ENCODE peak calls at places on chromosomes 5 and 9, in nine cellular contexts. One of them, this sample, is unnamed.

GRCh38 chr9:93126825-93127368 is 7.2 kb downstream of the NINJ1 start:
- DNase-seq in GM23338: peak
- DNase-seq in bronchial epithelial cell: peak
- DNase-seq in body of pancreas: peak
- DNase-seq in progenitor cell of endocrine pancreas: no peak
- DNase-seq in pancreas: peak
- DNase-seq in WERI-Rb-1: no peak
- DNase-seq in esophagus squamous epithelium: no peak
- DNase-seq in brain microvascular endothelial cell: no peak
- DNase-seq in this sample: no peak

GRCh38 chr5:54093081-54093492 is 217.3 kb downstream of the ARL15 start:
- DNase-seq in GM23338: no peak
- DNase-seq in bronchial epithelial cell: peak
- DNase-seq in body of pancreas: no peak
- DNase-seq in progenitor cell of endocrine pancreas: no peak
- DNase-seq in pancreas: no peak
- DNase-seq in WERI-Rb-1: no peak
- DNase-seq in esophagus squamous epithelium: no peak
- DNase-seq in brain microvascular endothelial cell: no peak
- DNase-seq in this sample: no peak

GRCh38 chr9:81687521-81688261 is 1.7 kb downstream of the TLE1 start:
- DNase-seq in GM23338: peak
- DNase-seq in bronchial epithelial cell: no peak
- DNase-seq in body of pancreas: peak
- DNase-seq in progenitor cell of endocrine pancreas: peak
- DNase-seq in pancreas: peak
- DNase-seq in WERI-Rb-1: peak
- DNase-seq in esophagus squamous epithelium: no peak
- DNase-seq in brain microvascular endothelial cell: no peak
- DNase-seq in this sample: no peak

GRCh38 chr5:21152611-21153010 is 1164.6 kb upstream of the CDH18 start:
- DNase-seq in GM23338: no peak
- DNase-seq in bronchial epithelial cell: peak
- DNase-seq in body of pancreas: no peak
- DNase-seq in progenitor cell of endocrine pancreas: no peak
- DNase-seq in pancreas: no peak
- DNase-seq in WERI-Rb-1: no peak
- DNase-seq in esophagus squamous epithelium: no peak
- DNase-seq in brain microvascular endothelial cell: peak
- DNase-seq in this sample: no peak

GRCh38 chr9:90169490-90169889 is 473.1 kb downstream of the DIRAS2 start:
- DNase-seq in GM23338: no peak
- DNase-seq in bronchial epithelial cell: no peak
- DNase-seq in body of pancreas: no peak
- DNase-seq in progenitor cell of endocrine pancreas: no peak
- DNase-seq in pancreas: no peak
- DNase-seq in WERI-Rb-1: no peak
- DNase-seq in esophagus squamous epithelium: no peak
- DNase-seq in brain microvascular endothelial cell: no peak
- DNase-seq in this sample: no peak

GRCh38 chr5:89437450-89438435 is 554.8 kb upstream of the MEF2C start:
- DNase-seq in GM23338: no peak
- DNase-seq in bronchial epithelial cell: no peak
- DNase-seq in body of pancreas: no peak
- DNase-seq in progenitor cell of endocrine pancreas: no peak
- DNase-seq in pancreas: no peak
- DNase-seq in WERI-Rb-1: no peak
- DNase-seq in esophagus squamous epithelium: no peak
- DNase-seq in brain microvascular endothelial cell: peak
- DNase-seq in this sample: no peak

GRCh38 chr5:123089971-123090640 is 1.1 kb downstream of the PRDM6 start:
- DNase-seq in GM23338: peak
- DNase-seq in bronchial epithelial cell: no peak
- DNase-seq in body of pancreas: peak
- DNase-seq in progenitor cell of endocrine pancreas: no peak
- DNase-seq in pancreas: peak
- DNase-seq in WERI-Rb-1: peak
- DNase-seq in esophagus squamous epithelium: no peak
- DNase-seq in brain microvascular endothelial cell: no peak
- DNase-seq in this sample: no peak

GRCh38 chr5:73519531-73520283 is 21.5 kb downstream of the BTF3 start:
- DNase-seq in GM23338: peak
- DNase-seq in bronchial epithelial cell: peak
- DNase-seq in body of pancreas: peak
- DNase-seq in progenitor cell of endocrine pancreas: peak
- DNase-seq in pancreas: no peak
- DNase-seq in WERI-Rb-1: peak
- DNase-seq in esophagus squamous epithelium: peak
- DNase-seq in brain microvascular endothelial cell: peak
- DNase-seq in this sample: no peak

GRCh38 chr5:145579336-145579735 is 255.8 kb downstream of the PRELID2 start:
- DNase-seq in GM23338: no peak
- DNase-seq in bronchial epithelial cell: no peak
- DNase-seq in body of pancreas: no peak
- DNase-seq in progenitor cell of endocrine pancreas: no peak
- DNase-seq in pancreas: no peak
- DNase-seq in WERI-Rb-1: no peak
- DNase-seq in esophagus squamous epithelium: no peak
- DNase-seq in brain microvascular endothelial cell: no peak
- DNase-seq in this sample: no peak

GRCh38 chr9:6715755-6716643 is 41.8 kb upstream of the KDM4C start:
- DNase-seq in GM23338: peak
- DNase-seq in bronchial epithelial cell: peak
- DNase-seq in body of pancreas: peak
- DNase-seq in progenitor cell of endocrine pancreas: peak
- DNase-seq in pancreas: peak
- DNase-seq in WERI-Rb-1: no peak
- DNase-seq in esophagus squamous epithelium: no peak
- DNase-seq in brain microvascular endothelial cell: peak
- DNase-seq in this sample: no peak

GRCh38 chr9:105651806-105652205 is 10.5 kb upstream of the TAL2 start:
- DNase-seq in GM23338: peak
- DNase-seq in bronchial epithelial cell: no peak
- DNase-seq in body of pancreas: no peak
- DNase-seq in progenitor cell of endocrine pancreas: no peak
- DNase-seq in pancreas: no peak
- DNase-seq in WERI-Rb-1: peak
- DNase-seq in esophagus squamous epithelium: no peak
- DNase-seq in brain microvascular endothelial cell: no peak
- DNase-seq in this sample: no peak

GRCh38 chr5:87393331-87393730 is 19.4 kb downstream of the CCNH start:
- DNase-seq in GM23338: no peak
- DNase-seq in bronchial epithelial cell: peak
- DNase-seq in body of pancreas: no peak
- DNase-seq in progenitor cell of endocrine pancreas: no peak
- DNase-seq in pancreas: no peak
- DNase-seq in WERI-Rb-1: no peak
- DNase-seq in esophagus squamous epithelium: no peak
- DNase-seq in brain microvascular endothelial cell: no peak
- DNase-seq in this sample: no peak

GRCh38 chr5:171646338-171647042 is 139.1 kb upstream of the SMIM23 start:
- DNase-seq in GM23338: no peak
- DNase-seq in bronchial epithelial cell: no peak
- DNase-seq in body of pancreas: no peak
- DNase-seq in progenitor cell of endocrine pancreas: no peak
- DNase-seq in pancreas: no peak
- DNase-seq in WERI-Rb-1: no peak
- DNase-seq in esophagus squamous epithelium: no peak
- DNase-seq in brain microvascular endothelial cell: no peak
- DNase-seq in this sample: no peak

GRCh38 chr9:74556685-74557084 is 59.5 kb downstream of the RORB start:
- DNase-seq in GM23338: no peak
- DNase-seq in bronchial epithelial cell: peak
- DNase-seq in body of pancreas: no peak
- DNase-seq in progenitor cell of endocrine pancreas: no peak
- DNase-seq in pancreas: no peak
- DNase-seq in WERI-Rb-1: no peak
- DNase-seq in esophagus squamous epithelium: no peak
- DNase-seq in brain microvascular endothelial cell: no peak
- DNase-seq in this sample: no peak

GRCh38 chr5:121138495-121138907 is 674.4 kb downstream of the PRR16 start:
- DNase-seq in GM23338: no peak
- DNase-seq in bronchial epithelial cell: no peak
- DNase-seq in body of pancreas: no peak
- DNase-seq in progenitor cell of endocrine pancreas: no peak
- DNase-seq in pancreas: no peak
- DNase-seq in WERI-Rb-1: no peak
- DNase-seq in esophagus squamous epithelium: no peak
- DNase-seq in brain microvascular endothelial cell: no peak
- DNase-seq in this sample: no peak

GRCh38 chr9:121774715-121775613 is 123.5 kb downstream of the DAB2IP start:
- DNase-seq in GM23338: no peak
- DNase-seq in bronchial epithelial cell: no peak
- DNase-seq in body of pancreas: peak
- DNase-seq in progenitor cell of endocrine pancreas: no peak
- DNase-seq in pancreas: peak
- DNase-seq in WERI-Rb-1: no peak
- DNase-seq in esophagus squamous epithelium: no peak
- DNase-seq in brain microvascular endothelial cell: no peak
- DNase-seq in this sample: no peak

GRCh38 chr9:114098660-114099522 is at the start of gene KIF12:
- DNase-seq in GM23338: peak
- DNase-seq in bronchial epithelial cell: no peak
- DNase-seq in body of pancreas: peak
- DNase-seq in progenitor cell of endocrine pancreas: peak
- DNase-seq in pancreas: peak
- DNase-seq in WERI-Rb-1: peak
- DNase-seq in esophagus squamous epithelium: no peak
- DNase-seq in brain microvascular endothelial cell: no peak
- DNase-seq in this sample: no peak

GRCh38 chr5:100505984-100506670 is 29.0 kb upstream of the FAM174A start:
- DNase-seq in GM23338: no peak
- DNase-seq in bronchial epithelial cell: peak
- DNase-seq in body of pancreas: no peak
- DNase-seq in progenitor cell of endocrine pancreas: no peak
- DNase-seq in pancreas: no peak
- DNase-seq in WERI-Rb-1: no peak
- DNase-seq in esophagus squamous epithelium: no peak
- DNase-seq in brain microvascular endothelial cell: peak
- DNase-seq in this sample: no peak

GRCh38 chr5:54876-55569 is 36.9 kb upstream of the PLEKHG4B start:
- DNase-seq in GM23338: no peak
- DNase-seq in bronchial epithelial cell: no peak
- DNase-seq in body of pancreas: peak
- DNase-seq in progenitor cell of endocrine pancreas: no peak
- DNase-seq in pancreas: peak
- DNase-seq in WERI-Rb-1: no peak
- DNase-seq in esophagus squamous epithelium: no peak
- DNase-seq in brain microvascular endothelial cell: no peak
- DNase-seq in this sample: no peak

GRCh38 chr9:134329576-134329855 is 3.3 kb downstream of the RXRA start:
- DNase-seq in GM23338: no peak
- DNase-seq in bronchial epithelial cell: no peak
- DNase-seq in body of pancreas: peak
- DNase-seq in progenitor cell of endocrine pancreas: no peak
- DNase-seq in pancreas: peak
- DNase-seq in WERI-Rb-1: no peak
- DNase-seq in esophagus squamous epithelium: no peak
- DNase-seq in brain microvascular endothelial cell: no peak
- DNase-seq in this sample: no peak
- TF ChIP-seq CTCF in GM23338: no peak
- TF ChIP-seq CTCF in bronchial epithelial cell: no peak
- TF ChIP-seq CTCF in body of pancreas: no peak
- TF ChIP-seq CTCF in progenitor cell of endocrine pancreas: no peak
- TF ChIP-seq CTCF in pancreas: no peak
- TF ChIP-seq CTCF in WERI-Rb-1: no peak
- TF ChIP-seq CTCF in esophagus squamous epithelium: no peak
- TF ChIP-seq CTCF in brain microvascular endothelial cell: no peak
- TF ChIP-seq CTCF in this sample: no peak

GRCh38 chr5:91636351-91636750 is 253.2 kb upstream of the ARRDC3 start:
- DNase-seq in GM23338: peak
- DNase-seq in bronchial epithelial cell: no peak
- DNase-seq in body of pancreas: no peak
- DNase-seq in progenitor cell of endocrine pancreas: no peak
- DNase-seq in pancreas: no peak
- DNase-seq in WERI-Rb-1: peak
- DNase-seq in esophagus squamous epithelium: no peak
- DNase-seq in brain microvascular endothelial cell: no peak
- DNase-seq in this sample: no peak
- TF ChIP-seq CTCF in GM23338: peak
- TF ChIP-seq CTCF in bronchial epithelial cell: no peak
- TF ChIP-seq CTCF in body of pancreas: no peak
- TF ChIP-seq CTCF in progenitor cell of endocrine pancreas: peak
- TF ChIP-seq CTCF in pancreas: no peak
- TF ChIP-seq CTCF in WERI-Rb-1: peak
- TF ChIP-seq CTCF in esophagus squamous epithelium: no peak
- TF ChIP-seq CTCF in brain microvascular endothelial cell: peak
- TF ChIP-seq CTCF in this sample: peak

GRCh38 chr5:62341783-62342475 is 35.9 kb downstream of the KIF2A start:
- DNase-seq in GM23338: no peak
- DNase-seq in bronchial epithelial cell: no peak
- DNase-seq in body of pancreas: no peak
- DNase-seq in progenitor cell of endocrine pancreas: no peak
- DNase-seq in pancreas: no peak
- DNase-seq in WERI-Rb-1: no peak
- DNase-seq in esophagus squamous epithelium: no peak
- DNase-seq in brain microvascular endothelial cell: no peak
- DNase-seq in this sample: no peak

GRCh38 chr5:62343428-62343827 is 37.4 kb downstream of the KIF2A start:
- DNase-seq in GM23338: no peak
- DNase-seq in bronchial epithelial cell: peak
- DNase-seq in body of pancreas: no peak
- DNase-seq in progenitor cell of endocrine pancreas: no peak
- DNase-seq in pancreas: no peak
- DNase-seq in WERI-Rb-1: no peak
- DNase-seq in esophagus squamous epithelium: no peak
- DNase-seq in brain microvascular endothelial cell: no peak
- DNase-seq in this sample: no peak

GRCh38 chr5:62340979-62341378 is 35.0 kb downstream of the KIF2A start:
- DNase-seq in GM23338: no peak
- DNase-seq in bronchial epithelial cell: no peak
- DNase-seq in body of pancreas: no peak
- DNase-seq in progenitor cell of endocrine pancreas: no peak
- DNase-seq in pancreas: no peak
- DNase-seq in WERI-Rb-1: no peak
- DNase-seq in esophagus squamous epithelium: no peak
- DNase-seq in brain microvascular endothelial cell: no peak
- DNase-seq in this sample: no peak

GRCh38 chr5:62342476-62342837 is 36.5 kb downstream of the KIF2A start:
- DNase-seq in GM23338: no peak
- DNase-seq in bronchial epithelial cell: no peak
- DNase-seq in body of pancreas: no peak
- DNase-seq in progenitor cell of endocrine pancreas: no peak
- DNase-seq in pancreas: no peak
- DNase-seq in WERI-Rb-1: no peak
- DNase-seq in esophagus squamous epithelium: no peak
- DNase-seq in brain microvascular endothelial cell: no peak
- DNase-seq in this sample: no peak

GRCh38 chr5:62340392-62340791 is 34.4 kb downstream of the KIF2A start:
- DNase-seq in GM23338: peak
- DNase-seq in bronchial epithelial cell: peak
- DNase-seq in body of pancreas: no peak
- DNase-seq in progenitor cell of endocrine pancreas: no peak
- DNase-seq in pancreas: no peak
- DNase-seq in WERI-Rb-1: no peak
- DNase-seq in esophagus squamous epithelium: no peak
- DNase-seq in brain microvascular endothelial cell: peak
- DNase-seq in this sample: no peak
- TF ChIP-seq CTCF in GM23338: peak
- TF ChIP-seq CTCF in bronchial epithelial cell: peak
- TF ChIP-seq CTCF in body of pancreas: peak
- TF ChIP-seq CTCF in progenitor cell of endocrine pancreas: peak
- TF ChIP-seq CTCF in pancreas: no peak
- TF ChIP-seq CTCF in WERI-Rb-1: peak
- TF ChIP-seq CTCF in esophagus squamous epithelium: peak
- TF ChIP-seq CTCF in brain microvascular endothelial cell: peak
- TF ChIP-seq CTCF in this sample: peak

GRCh38 chr5:144487207-144487606 is 316.5 kb downstream of the KCTD16 start:
- DNase-seq in GM23338: peak
- DNase-seq in bronchial epithelial cell: no peak
- DNase-seq in body of pancreas: no peak
- DNase-seq in progenitor cell of endocrine pancreas: no peak
- DNase-seq in pancreas: no peak
- DNase-seq in WERI-Rb-1: peak
- DNase-seq in esophagus squamous epithelium: no peak
- DNase-seq in brain microvascular endothelial cell: no peak
- DNase-seq in this sample: no peak
- TF ChIP-seq CTCF in GM23338: peak
- TF ChIP-seq CTCF in bronchial epithelial cell: peak
- TF ChIP-seq CTCF in body of pancreas: no peak
- TF ChIP-seq CTCF in progenitor cell of endocrine pancreas: peak
- TF ChIP-seq CTCF in pancreas: no peak
- TF ChIP-seq CTCF in WERI-Rb-1: peak
- TF ChIP-seq CTCF in esophagus squamous epithelium: no peak
- TF ChIP-seq CTCF in brain microvascular endothelial cell: peak
- TF ChIP-seq CTCF in this sample: no peak

This sample was measured in type B pancreatic cell.